ENCODE peak calls at places on chromosomes 16 and 17, in seven cellular contexts. N, E, M, O, Z, F and G are unnamed samples.

GRCh38 chr17:72826602-72827001 is 265.9 kb downstream of the SLC39A11 start:
- DNase-seq in O (no peak), M (peak; percentile 73), N (peak; percentile 41), F (no peak), E (no peak), Z (no peak), G (no peak)

GRCh38 chr17:58333396-58334207 is 5.0 kb upstream of the TSPOAP1 start:
- DNase-seq in E (no peak), F (no peak), Z (no peak), O (peak; percentile 62), N (no peak), M (no peak), G (no peak)

GRCh38 chr17:56319531-56319930 is 166.3 kb downstream of the ANKFN1 start:
- DNase-seq in F (no peak), M (peak; percentile 54), Z (no peak), N (peak; percentile 76), O (peak; percentile 55), E (no peak), G (peak; percentile 47)

GRCh38 chr17:4771519-4772234 is at the start of gene TM4SF5:
- DNase-seq in O (no peak), F (no peak), M (no peak), Z (peak; percentile 68), N (no peak), E (no peak), G (no peak)

GRCh38 chr16:90018297-90019200 is 707 bp downstream of the DBNDD1 start:
- DNase-seq in O (no peak), Z (peak; percentile 55), E (no peak), M (no peak), N (peak; percentile 14), F (peak; percentile 23), G (no peak)

GRCh38 chr16:59148756-59149155 is 414.6 kb upstream of the GOT2 start:
- DNase-seq in O (no peak), M (no peak), Z (no peak), N (peak; percentile 73), E (no peak), F (no peak), G (no peak)

GRCh38 chr17:61444831-61445230 is 7.4 kb upstream of the TBX4 start:
- DNase-seq in Z (no peak), M (no peak), N (peak; percentile 69), F (no peak), E (no peak), O (no peak), G (no peak)

GRCh38 chr17:11641521-11642275 is 43.4 kb downstream of the DNAH9 start:
- DNase-seq in N (no peak), O (no peak), F (no peak), E (no peak), Z (no peak), M (no peak), G (no peak)